ENCODE peak calls at places on chromosomes 5 and 9, in eight cellular contexts. B is uterus, G is DND-41, J is right atrium auricular region, O is fibroblast of mammary gland, L is ovary, Z is body of pancreas, C is endodermal cell. A is an unnamed sample.

GRCh38 chr9:91777437-91777836 is 172.6 kb downstream of the ROR2 start:
- DNase-seq in B (no peak), G (no peak), J (no peak), O (peak), L (no peak), Z (no peak), C (no peak), A (no peak)

GRCh38 chr9:92489209-92489608 is 6.9 kb upstream of the ASPN start:
- DNase-seq in B (no peak), G (no peak), J (no peak), O (peak), L (no peak), Z (no peak), C (no peak), A (no peak)

GRCh38 chr5:9125852-9126251 is 420.0 kb downstream of the SEMA5A start:
- DNase-seq in B (no peak), G (no peak), J (no peak), O (no peak), L (no peak), Z (no peak), C (no peak), A (peak)

GRCh38 chr5:42274913-42275312 is 148.3 kb upstream of the GHR start:
- DNase-seq in B (no peak), G (no peak), J (no peak), O (peak), L (no peak), Z (no peak), C (no peak), A (no peak)

GRCh38 chr5:65034029-65034781 is 265.5 kb downstream of the CWC27 start:
- DNase-seq in B (peak), G (no peak), J (peak), O (peak), L (no peak), Z (peak), C (peak), A (peak)

GRCh38 chr9:128764361-128764760 is 7.4 kb downstream of the ZER1 start:
- DNase-seq in B (no peak), G (no peak), J (no peak), O (no peak), L (no peak), Z (no peak), C (peak), A (peak)

GRCh38 chr5:873328-873727 is 19.3 kb downstream of the BRD9 start:
- DNase-seq in B (no peak), G (no peak), J (no peak), O (no peak), L (no peak), Z (no peak), C (no peak), A (no peak)

GRCh38 chr9:76365028-76365427 is 29.2 kb downstream of the RFK start:
- DNase-seq in B (no peak), G (no peak), J (no peak), O (peak), L (no peak), Z (no peak), C (no peak), A (no peak)

GRCh38 chr5:41751867-41752266 is 118.4 kb downstream of the OXCT1 start:
- DNase-seq in B (no peak), G (no peak), J (no peak), O (no peak), L (no peak), Z (no peak), C (no peak), A (no peak)

GRCh38 chr5:142012186-142012785 is 541 bp downstream of the GNPDA1 start:
- DNase-seq in B (peak), G (peak), J (peak), O (peak), L (peak), Z (peak), C (peak), A (peak)

GRCh38 chr5:142009886-142010285 is 2.9 kb downstream of the GNPDA1 start:
- DNase-seq in B (no peak), G (no peak), J (no peak), O (no peak), L (no peak), Z (no peak), C (no peak), A (no peak)

GRCh38 chr5:142013734-142014495 is 1.1 kb upstream of the GNPDA1 start:
- DNase-seq in B (peak), G (no peak), J (peak), O (peak), L (no peak), Z (peak), C (peak), A (no peak)

GRCh38 chr5:142012792-142013388 is at the start of gene GNPDA1:
- DNase-seq in B (peak), G (peak), J (peak), O (peak), L (peak), Z (peak), C (peak), A (peak)

GRCh38 chr5:142011572-142012185 is 1.1 kb downstream of the GNPDA1 start:
- DNase-seq in B (no peak), G (no peak), J (no peak), O (no peak), L (no peak), Z (no peak), C (no peak), A (no peak)
- H3K4me3 ChIP-seq in B (peak), G (no peak), J (no peak), O (peak), L (peak), Z (no peak), C (no peak), A (no peak)

GRCh38 chr9:111828193-111828592 is 33.5 kb upstream of the SHOC1 start:
- DNase-seq in B (no peak), G (no peak), J (no peak), O (peak), L (no peak), Z (no peak), C (no peak), A (peak)
- TF ChIP-seq CTCF in B (peak), G (peak), J (peak), O (peak), L (no peak), Z (no peak), C (no peak), A (no peak)

GRCh38 chr5:115838885-115839518 is 2.4 kb downstream of the ATG12 start:
- DNase-seq in B (no peak), G (peak), J (no peak), O (peak), L (peak), Z (no peak), C (peak), A (peak)

GRCh38 chr5:115842089-115842881 is 550 bp downstream of the AP3S1 start:
- DNase-seq in B (peak), G (peak), J (no peak), O (peak), L (no peak), Z (peak), C (no peak), A (peak)

GRCh38 chr5:115842952-115843351 is 1.2 kb downstream of the AP3S1 start:
- DNase-seq in B (no peak), G (no peak), J (no peak), O (no peak), L (no peak), Z (no peak), C (no peak), A (no peak)

GRCh38 chr5:115841382-115842088 is at the start of the genes AP3S1 and ATG12:
- DNase-seq in B (peak), G (peak), J (peak), O (peak), L (peak), Z (peak), C (peak), A (peak)

GRCh38 chr5:115840825-115841224 is 540 bp downstream of the ATG12 start:
- DNase-seq in B (no peak), G (no peak), J (no peak), O (no peak), L (no peak), Z (no peak), C (peak), A (no peak)
- H3K4me3 ChIP-seq in B (peak), G (peak), J (peak), O (peak), L (peak), Z (peak), C (peak), A (peak)

GRCh38 chr9:85114799-85115198 is 445.3 kb downstream of the NTRK2 start:
- DNase-seq in B (no peak), G (no peak), J (no peak), O (no peak), L (no peak), Z (no peak), C (no peak), A (peak)
- TF ChIP-seq CTCF in B (no peak), G (no peak), J (no peak), O (no peak), L (no peak), Z (no peak), C (no peak), A (no peak)

GRCh38 chr9:89410709-89411111 is 87.2 kb downstream of the SEMA4D start:
- DNase-seq in B (no peak), G (no peak), J (no peak), O (peak), L (no peak), Z (no peak), C (no peak), A (peak)
- H3K4me3 ChIP-seq in B (no peak), G (no peak), J (no peak), O (no peak), L (no peak), Z (no peak), C (no peak), A (peak)

DNA sequence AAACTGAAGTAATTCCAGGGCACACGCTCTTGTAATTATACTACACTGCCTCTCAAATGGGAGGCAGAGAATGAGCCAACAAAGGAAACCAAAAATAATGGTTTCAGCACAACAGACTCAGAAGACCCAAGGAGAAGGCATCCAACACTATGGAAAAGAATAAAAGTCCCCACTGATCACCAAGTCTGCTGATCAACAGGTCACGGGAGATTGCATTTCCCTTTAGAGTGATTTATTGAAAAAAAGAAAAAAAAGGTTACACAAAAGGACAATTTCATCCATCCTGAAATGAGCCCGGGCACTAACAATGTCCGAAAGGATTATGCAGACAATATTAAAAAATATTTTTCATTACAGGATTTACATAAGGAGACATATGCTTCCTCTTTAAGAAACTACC is 28.8 kb downstream of the MYO10 start:
- DNase-seq in B (no peak), G (no peak), J (no peak), O (no peak), L (no peak), Z (no peak), C (no peak), A (no peak)
- TF ChIP-seq CTCF in B (no peak), G (no peak), J (no peak), O (no peak), L (no peak), Z (no peak), C (no peak), A (no peak)